ENCODE peak calls at places on chromosomes 6 and 20, in seven cellular contexts. J is RPMI7951; O is prostate gland; W is left lung; K is H4; M is HTR-8/SVneo; F is activated CD4-positive, alpha-beta T cell treated with anti-CD3 and anti-CD28 coated beads, Interleukin-2, amount 10 ng/mL, durations not matched to agents 7 days and 5 days. G is an unnamed sample.
A peak's percentile ranks its signal among the peaks of the same experiment; 100 is the strongest.

GRCh38 chr6:24394777-24395437 is 7.8 kb upstream of the MRS2 start:
- DNase-seq in J (peak; percentile 68), M (peak; percentile 59), O (no peak), K (peak; percentile 37), W (no peak), F (no peak), G (no peak)

GRCh38 chr6:16481680-16482079 is 243.3 kb downstream of the GMPR start:
- DNase-seq in F (peak; percentile 80), W (no peak), O (no peak), K (no peak), M (no peak), J (no peak), G (no peak)

GRCh38 chr6:26020983-26021349 is 58.4 kb downstream of the TRIM38 start:
- DNase-seq in K (peak; percentile 16), M (no peak), O (peak; percentile 45), F (peak; percentile 65), J (peak; percentile 71), W (peak; percentile 62), G (no peak)

GRCh38 chr6:28794175-28795002 is 129.4 kb downstream of the TRIM27 start:
- DNase-seq in F (no peak), O (no peak), K (peak; percentile 60), W (no peak), J (peak; percentile 61), M (no peak), G (no peak)

GRCh38 chr6:24931752-24932691 is 3.7 kb downstream of the RIPOR2 start:
- DNase-seq in F (no peak), M (no peak), W (no peak), K (peak; percentile 26), J (peak; percentile 17), O (no peak), G (no peak)

GRCh38 chr6:33926451-33926850 is 122.6 kb upstream of the MLN start:
- DNase-seq in J (peak; percentile 49), M (peak; percentile 33), K (no peak), F (no peak), W (no peak), O (no peak), G (no peak)

GRCh38 chr6:120805267-120805666 is 529.0 kb downstream of the TBC1D32 start:
- DNase-seq in M (no peak), F (no peak), K (no peak), W (no peak), O (no peak), J (peak; percentile 32), G (no peak)

GRCh38 chr6:130324657-130325056 is 41.2 kb upstream of the TMEM200A start:
- DNase-seq in F (no peak), J (peak; percentile 73), K (no peak), W (no peak), M (no peak), O (no peak), G (no peak)

GRCh38 chr20:21102691-21103311 is 3.4 kb downstream of the LINC00237 start:
- DNase-seq in O (no peak), J (peak; percentile 60), M (no peak), F (peak; percentile 48), K (no peak), W (peak; percentile 53), G (peak; percentile 76)

GRCh38 chr20:3927486-3928291 is 38.5 kb downstream of the PANK2 start:
- DNase-seq in O (no peak), K (no peak), M (no peak), J (no peak), F (no peak), W (no peak), G (no peak)

GRCh38 chr20:52060794-52061714 is 130.5 kb downstream of the ZFP64 start:
- DNase-seq in J (peak; percentile 54), F (no peak), O (no peak), M (peak; percentile 90), W (no peak), K (peak; percentile 48), G (no peak)

GRCh38 chr6:158645064-158646022 is 800 bp upstream of the DYNLT1 start:
- DNase-seq in J (peak; percentile 14), M (no peak), W (peak; percentile 10), O (no peak), K (no peak), F (no peak), G (peak; percentile 18)

GRCh38 chr6:37005061-37005810 is at the start of gene FGD2:
- DNase-seq in M (no peak), W (no peak), K (no peak), O (no peak), F (no peak), J (no peak), G (no peak)

GRCh38 chr20:24742436-24742835 is 206.6 kb upstream of the CST7 start:
- DNase-seq in K (no peak), O (no peak), W (no peak), M (no peak), F (no peak), J (no peak), G (no peak)

GRCh38 chr20:6663104-6663503 is 104.4 kb upstream of the BMP2 start:
- DNase-seq in K (no peak), W (no peak), O (no peak), M (no peak), J (peak; percentile 80), F (no peak), G (no peak)

GRCh38 chr6:142478117-142478516 is 176.3 kb downstream of the ADGRG6 start:
- DNase-seq in F (no peak), J (peak; percentile 74), M (peak; percentile 4), O (no peak), K (peak; percentile 59), W (no peak), G (no peak)

GRCh38 chr6:79257381-79258205 is 23.1 kb upstream of the HMGN3 start:
- DNase-seq in O (no peak), W (no peak), F (no peak), K (no peak), J (peak; percentile 44), M (no peak), G (no peak)

GRCh38 chr6:149275621-149276020 is 41.9 kb upstream of the TAB2 start:
- DNase-seq in J (no peak), F (no peak), K (no peak), M (no peak), O (no peak), W (no peak), G (no peak)

GRCh38 chr20:5511505-5511904 is 194.8 kb upstream of the PROKR2 start:
- DNase-seq in K (no peak), O (no peak), W (no peak), J (no peak), M (no peak), F (no peak), G (no peak)

GRCh38 chr20:8094415-8094818 is 37.6 kb upstream of the PLCB1 start:
- DNase-seq in F (no peak), W (no peak), K (no peak), O (peak; percentile 96), M (no peak), J (no peak), G (peak; percentile 90)

GRCh38 chr6:48535569-48535968 is 424.6 kb upstream of the PTCHD4 start:
- DNase-seq in M (peak; percentile 5), W (no peak), K (peak; percentile 82), O (no peak), J (peak; percentile 73), F (no peak), G (no peak)

GRCh38 chr20:38161412-38161774 is 3.7 kb downstream of the TGM2 start:
- DNase-seq in J (no peak), M (no peak), K (no peak), O (no peak), W (no peak), F (no peak), G (no peak)

GRCh38 chr6:12297363-12298016 is 7.3 kb downstream of the EDN1 start:
- DNase-seq in K (no peak), F (no peak), W (no peak), J (no peak), M (no peak), O (no peak), G (no peak)

GRCh38 chr20:34624628-34625027 is 52.3 kb downstream of the PIGU start:
- DNase-seq in J (no peak), K (no peak), F (no peak), M (no peak), O (peak; percentile 61), W (no peak), G (no peak)

GRCh38 chr6:44668976-44669934 is 281.7 kb downstream of the CDC5L start:
- DNase-seq in F (no peak), W (no peak), O (no peak), M (no peak), K (peak; percentile 56), J (no peak), G (no peak)

GRCh38 chr6:116190550-116190949 is 63.3 kb downstream of the TSPYL4 start:
- DNase-seq in K (peak; percentile 19), O (no peak), W (no peak), J (peak; percentile 78), M (no peak), F (no peak), G (no peak)

GRCh38 chr6:15754035-15754705 is 91.3 kb upstream of the DTNBP1 start:
- DNase-seq in F (no peak), O (no peak), W (no peak), K (peak; percentile 53), M (peak; percentile 49), J (peak; percentile 68), G (no peak)

GRCh38 chr6:35080016-35080680 is 61.0 kb downstream of the TCP11 start:
- DNase-seq in W (peak; percentile 8), F (no peak), O (no peak), J (no peak), K (no peak), M (no peak), G (peak; percentile 41)

GRCh38 chr6:5422321-5422915 is 161.1 kb downstream of the FARS2 start:
- DNase-seq in M (peak; percentile 14), J (peak; percentile 32), W (no peak), F (peak; percentile 35), K (peak; percentile 43), O (peak; percentile 19), G (no peak)

GRCh38 chr6:71588490-71588889 is 297.9 kb upstream of the RIMS1 start:
- DNase-seq in M (no peak), J (no peak), O (no peak), K (no peak), F (no peak), W (no peak), G (no peak)

GRCh38 chr6:156827382-156827781 is 50.2 kb downstream of the ARID1B start:
- DNase-seq in F (no peak), K (no peak), O (no peak), M (no peak), J (peak; percentile 73), W (no peak), G (no peak)

GRCh38 chr6:156991971-156992370 is 214.8 kb downstream of the ARID1B start:
- DNase-seq in F (no peak), O (no peak), K (no peak), M (no peak), J (no peak), W (no peak), G (no peak)

GRCh38 chr6:31877651-31878161 is 1.1 kb downstream of the SLC44A4 start:
- DNase-seq in J (no peak), K (no peak), F (no peak), W (peak; percentile 78), M (no peak), O (peak; percentile 93), G (no peak)

G was measured in suprapubic skin.